ENCODE peak calls at places on chromosomes 11 and 22, in eight cellular contexts. H, Y, U, O, R, F, B and Z are unnamed samples.

GRCh38 chr11:9739108-9739507 is 75.2 kb downstream of the SWAP70 start:
- DNase-seq in H (no peak), Y (no peak), U (no peak), O (no peak), R (no peak), F (peak), B (no peak), Z (no peak)

GRCh38 chr11:18081551-18081950 is 24.3 kb downstream of the SAAL1 start:
- DNase-seq in H (no peak), Y (no peak), U (no peak), O (no peak), R (no peak), F (no peak), B (no peak), Z (no peak)

GRCh38 chr11:78986305-78986704 is 411.6 kb upstream of the NARS2 start:
- DNase-seq in H (no peak), Y (no peak), U (no peak), O (no peak), R (no peak), F (no peak), B (no peak), Z (no peak)

GRCh38 chr22:36252754-36253522 is at the start of gene APOL1:
- DNase-seq in H (no peak), Y (no peak), U (no peak), O (no peak), R (no peak), F (peak), B (peak), Z (no peak)

GRCh38 chr11:65121447-65121864 is 478 bp downstream of the FAU start:
- DNase-seq in H (no peak), Y (no peak), U (no peak), O (no peak), R (no peak), F (peak), B (no peak), Z (no peak)

GRCh38 chr11:76791861-76792260 is 8.7 kb downstream of the TSKU start:
- DNase-seq in H (no peak), Y (no peak), U (no peak), O (no peak), R (no peak), F (peak), B (peak), Z (no peak)

GRCh38 chr22:48676266-48677167 is 1151.2 kb downstream of the BRD1 start:
- DNase-seq in H (no peak), Y (no peak), U (no peak), O (no peak), R (no peak), F (no peak), B (no peak), Z (no peak)

GRCh38 chr11:9180784-9181183 is 84.4 kb downstream of the DENND5A start:
- DNase-seq in H (no peak), Y (no peak), U (no peak), O (no peak), R (no peak), F (no peak), B (no peak), Z (no peak)

GRCh38 chr22:26357813-26358212 is 71.2 kb upstream of the ASPHD2 start:
- DNase-seq in H (no peak), Y (no peak), U (no peak), O (no peak), R (no peak), F (no peak), B (no peak), Z (no peak)

GRCh38 chr11:43197357-43197756 is 114.4 kb upstream of the API5 start:
- DNase-seq in H (no peak), Y (no peak), U (no peak), O (peak), R (peak), F (no peak), B (no peak), Z (no peak)

GRCh38 chr22:38207898-38208432 is 6.2 kb downstream of the MAFF start:
- DNase-seq in H (no peak), Y (no peak), U (no peak), O (no peak), R (no peak), F (no peak), B (no peak), Z (no peak)

GRCh38 chr22:45709866-45710265 is 38.2 kb downstream of the ATXN10 start:
- DNase-seq in H (no peak), Y (no peak), U (no peak), O (no peak), R (no peak), F (no peak), B (peak), Z (no peak)

GRCh38 chr11:91686700-91687099 is 537.9 kb upstream of the FAT3 start:
- DNase-seq in H (no peak), Y (no peak), U (no peak), O (no peak), R (no peak), F (no peak), B (no peak), Z (no peak)

GRCh38 chr11:99505831-99506230 is 485.1 kb downstream of the CNTN5 start:
- DNase-seq in H (no peak), Y (no peak), U (no peak), O (no peak), R (no peak), F (no peak), B (no peak), Z (no peak)

GRCh38 chr11:79039122-79039521 is 401.7 kb downstream of the TENM4 start:
- DNase-seq in H (no peak), Y (no peak), U (no peak), O (no peak), R (peak), F (no peak), B (no peak), Z (no peak)

GRCh38 chr11:78069465-78069864 is 5.8 kb downstream of the THRSP start:
- DNase-seq in H (no peak), Y (no peak), U (no peak), O (no peak), R (no peak), F (no peak), B (peak), Z (no peak)

GRCh38 chr11:113241190-113242051 is 73.0 kb upstream of the TTC12 start:
- DNase-seq in H (no peak), Y (no peak), U (no peak), O (no peak), R (peak), F (no peak), B (peak), Z (no peak)

GRCh38 chr22:27918351-27919221 is 470 bp downstream of the PITPNB start:
- DNase-seq in H (peak), Y (no peak), U (peak), O (peak), R (peak), F (peak), B (peak), Z (no peak)

GRCh38 chr22:25536578-25536977 is 27.9 kb upstream of the GRK3 start:
- DNase-seq in H (no peak), Y (no peak), U (no peak), O (no peak), R (no peak), F (no peak), B (no peak), Z (no peak)